ENCODE peak calls at places on chromosomes 5 and 9, in six cellular contexts. J is esophagus squamous epithelium, I is OCI-LY7, Q is glutamatergic neuron, V is AG04449, M is epithelial cell of esophagus. E is an unnamed sample.

GRCh38 chr5:43099615-43100014 is 21.1 kb upstream of the ZNF131 start:
- DNase-seq in M (no peak), Q (no peak), I (no peak), J (no peak), V (no peak), E (no peak)

GRCh38 chr9:31604516-31604915 is 779.9 kb upstream of the ACO1 start:
- DNase-seq in J (no peak), Q (no peak), V (no peak), M (no peak), I (no peak), E (no peak)

GRCh38 chr9:110157812-110158629 is 49.9 kb downstream of the C9orf152 start:
- DNase-seq in J (no peak), M (no peak), I (no peak), Q (no peak), V (no peak), E (no peak)

GRCh38 chr5:120517607-120518252 is 53.6 kb downstream of the PRR16 start:
- DNase-seq in J (no peak), V (no peak), M (no peak), Q (no peak), I (no peak), E (no peak)

GRCh38 chr5:77963795-77964194 is 187.7 kb upstream of the TBCA start:
- DNase-seq in V (no peak), M (no peak), J (no peak), I (no peak), Q (no peak), E (no peak)

GRCh38 chr5:105392122-105392709 is 1829.6 kb upstream of the NUDT12 start:
- DNase-seq in Q (no peak), I (no peak), V (no peak), J (no peak), M (no peak), E (no peak)

GRCh38 chr5:171577940-171578856 is 158.8 kb downstream of the FGF18 start:
- DNase-seq in Q (no peak), M (no peak), I (no peak), J (no peak), V (no peak), E (no peak)

GRCh38 chr9:101639785-101640437 is 45.1 kb upstream of the PPP3R2 start:
- DNase-seq in I (no peak), V (no peak), M (peak), J (no peak), Q (no peak), E (no peak)

GRCh38 chr5:78591227-78591626 is 57.3 kb downstream of the LHFPL2 start:
- DNase-seq in Q (no peak), J (no peak), I (no peak), M (peak), V (no peak), E (no peak)

GRCh38 chr5:257148-257547 is 14.3 kb upstream of the PDCD6 start:
- DNase-seq in V (no peak), Q (no peak), I (no peak), M (no peak), J (no peak), E (no peak)

GRCh38 chr5:17346811-17347210 is 129.4 kb downstream of the BASP1 start:
- DNase-seq in Q (no peak), V (no peak), J (no peak), I (no peak), M (no peak), E (no peak)

GRCh38 chr5:132022737-132023136 is 11.3 kb upstream of the ACSL6 start:
- DNase-seq in M (no peak), V (no peak), J (no peak), I (no peak), Q (no peak), E (no peak)

GRCh38 chr9:131385296-131385695 is 8.6 kb upstream of the PRRC2B start:
- DNase-seq in J (no peak), M (no peak), I (no peak), Q (no peak), V (no peak), E (no peak)

GRCh38 chr9:131390990-131391389 is 2.9 kb upstream of the PRRC2B start:
- DNase-seq in I (no peak), J (no peak), V (no peak), Q (no peak), M (no peak), E (no peak)

GRCh38 chr9:131382850-131383729 is 10.8 kb upstream of the PRRC2B start:
- DNase-seq in I (no peak), Q (no peak), M (peak), V (no peak), J (no peak), E (no peak)

GRCh38 chr9:131387394-131387793 is 6.5 kb upstream of the PRRC2B start:
- DNase-seq in M (no peak), Q (no peak), V (no peak), J (no peak), I (no peak), E (no peak)

GRCh38 chr9:131386258-131386657 is 7.6 kb upstream of the PRRC2B start:
- DNase-seq in I (no peak), Q (no peak), M (no peak), V (no peak), J (no peak), E (no peak)
- TF ChIP-seq CTCF in I (peak), Q (no peak), M (no peak), V (peak), J (no peak), E (no peak)

GRCh38 chr5:20231040-20231439 is 243.0 kb upstream of the CDH18 start:
- DNase-seq in Q (no peak), M (no peak), I (no peak), J (no peak), V (no peak), E (no peak)
- TF ChIP-seq CTCF in Q (peak), M (no peak), I (no peak), J (no peak), V (no peak), E (peak)

GRCh38 chr9:95193480-95193879 is 124.0 kb downstream of the FANCC start:
- DNase-seq in Q (no peak), M (no peak), V (no peak), J (no peak), I (no peak), E (no peak)

GRCh38 chr9:95189230-95190098 is 128.0 kb downstream of the FANCC start:
- DNase-seq in M (no peak), J (no peak), I (no peak), Q (no peak), V (peak), E (no peak)

GRCh38 chr9:95192631-95193030 is 124.9 kb downstream of the FANCC start:
- DNase-seq in I (no peak), M (no peak), V (no peak), Q (no peak), J (no peak), E (no peak)

GRCh38 chr9:95190413-95190812 is 127.1 kb downstream of the FANCC start:
- DNase-seq in M (no peak), I (no peak), V (no peak), Q (no peak), J (no peak), E (no peak)

DNA sequence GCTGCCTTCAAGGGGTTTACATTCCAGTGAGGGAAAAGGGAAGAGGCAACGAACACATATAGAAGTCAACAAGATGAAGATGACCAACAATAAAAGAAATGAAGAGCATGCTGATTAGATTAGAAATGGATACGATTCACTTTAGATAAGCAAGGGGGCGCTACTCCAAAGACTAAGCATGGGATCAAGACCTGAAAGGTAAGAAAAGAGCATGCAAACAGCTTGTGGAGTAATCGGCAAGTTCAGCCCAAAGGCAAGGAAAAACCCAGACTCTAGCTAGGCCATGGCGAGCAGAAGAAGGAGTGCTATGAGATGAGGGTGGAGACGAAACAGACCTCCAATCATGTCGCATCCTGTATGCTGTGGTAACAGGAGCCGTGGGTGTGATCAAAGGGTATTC is 124.4 kb downstream of the FANCC start:
- DNase-seq in V (no peak), Q (no peak), M (no peak), I (no peak), J (no peak), E (no peak)
- TF ChIP-seq CTCF in V (no peak), Q (peak), M (no peak), I (peak), J (no peak), E (no peak)

DNA sequence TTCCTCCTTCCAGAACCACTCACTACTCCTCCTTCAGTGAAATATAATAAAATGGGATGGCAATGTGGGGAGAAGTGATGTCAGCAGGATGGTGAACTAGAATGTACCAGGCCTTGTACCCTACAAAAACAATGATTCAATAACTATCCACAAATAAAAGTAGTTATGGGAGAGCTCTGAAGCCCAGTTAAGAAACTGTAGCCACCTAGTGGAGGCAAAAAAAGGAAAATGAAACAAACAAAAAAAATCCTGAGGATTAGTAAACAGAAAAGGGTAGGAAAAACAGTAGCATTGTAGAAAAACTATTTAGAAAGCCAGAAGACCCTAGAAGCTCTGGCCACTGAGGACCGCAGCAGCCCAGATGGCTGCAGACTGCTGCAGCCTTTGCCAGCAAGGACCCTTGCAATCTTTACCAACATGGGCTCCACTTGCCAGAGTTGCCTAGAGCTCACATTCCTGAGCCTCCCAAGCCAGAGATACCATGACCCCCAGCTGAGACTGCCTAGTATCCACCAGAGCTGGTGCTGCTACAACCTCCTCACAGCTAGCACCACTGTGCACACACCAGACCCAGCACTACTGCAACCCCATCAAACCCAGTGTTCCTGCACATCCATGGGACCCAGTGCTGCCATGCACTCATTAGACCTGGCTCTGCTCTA is 259.7 kb upstream of the MSX2 start:
- DNase-seq in V (no peak), I (no peak), Q (no peak), M (no peak), J (no peak), E (no peak)
- TF ChIP-seq CTCF in V (no peak), I (peak), Q (no peak), M (no peak), J (no peak), E (peak)

DNA sequence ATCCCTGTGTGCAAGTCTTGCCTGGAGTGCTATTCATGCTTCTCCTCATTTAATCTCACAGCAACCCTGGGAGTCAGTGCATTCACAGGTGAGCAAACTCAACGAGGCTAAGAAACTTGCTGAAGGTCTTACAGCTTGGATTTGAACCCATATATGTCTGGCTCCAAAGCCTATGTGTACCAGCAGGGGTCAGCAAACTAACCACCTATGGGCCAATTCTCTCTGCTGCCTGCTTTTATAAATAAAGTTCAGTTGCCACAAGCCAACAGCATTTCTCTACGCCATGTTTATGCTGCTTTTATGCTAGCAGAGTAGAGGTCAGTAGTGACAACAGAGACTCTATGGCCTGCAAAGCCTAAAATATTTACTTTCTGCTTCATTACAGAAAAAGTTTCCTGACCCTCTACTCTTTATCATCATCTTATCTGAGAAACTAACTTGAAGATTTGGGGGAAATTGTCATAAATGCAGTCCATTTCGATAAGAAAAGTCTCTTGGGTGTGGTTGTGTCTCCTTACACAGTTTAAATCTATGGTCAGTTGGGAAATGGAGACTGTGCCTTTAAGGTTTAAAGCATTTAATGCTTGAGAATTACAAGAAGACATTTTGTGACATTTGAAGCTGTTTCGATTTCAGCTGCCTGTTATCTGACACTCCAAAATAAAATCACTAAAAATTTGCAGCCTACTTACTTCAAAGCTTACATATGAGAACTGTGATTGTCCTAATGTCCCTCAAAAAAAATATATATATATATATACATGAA is 137.7 kb downstream of the PRELID2 start:
- DNase-seq in I (peak), M (peak), J (no peak), Q (peak), V (no peak), E (no peak)
- TF ChIP-seq CTCF in I (peak), M (peak), J (peak), Q (peak), V (peak), E (no peak)